ENCODE peak calls at places on chromosomes 2 and 18, in six cellular contexts. M, R, Y, Q, E and L are unnamed samples.

GRCh38 chr2:32182667-32183066 is 17.0 kb downstream of the SLC30A6 start:
- DNase-seq in R (no peak), E (no peak), Q (no peak), Y (no peak), M (no peak), L (no peak)

GRCh38 chr2:149070681-149071355 is 32.3 kb downstream of the LYPD6B start:
- DNase-seq in M (no peak), R (no peak), E (no peak), Q (no peak), Y (no peak), L (no peak)

GRCh38 chr2:138421315-138421970 is 80.1 kb upstream of the SPOPL start:
- DNase-seq in Q (peak), E (no peak), Y (no peak), M (peak), R (no peak), L (no peak)

GRCh38 chr2:43519711-43520221 is 76.1 kb downstream of the THADA start:
- DNase-seq in R (no peak), M (peak), E (peak), Q (peak), Y (no peak), L (peak)

GRCh38 chr2:161400076-161400475 is 16.0 kb upstream of the TBR1 start:
- DNase-seq in R (no peak), E (no peak), Q (no peak), M (peak), Y (no peak), L (no peak)

GRCh38 chr2:11669454-11670291 is at the start of gene NTSR2:
- DNase-seq in E (no peak), M (peak), Q (peak), Y (peak), R (peak), L (no peak)

GRCh38 chr2:80869858-80870438 is 565.4 kb upstream of the LRRTM1 start:
- DNase-seq in Y (no peak), R (no peak), M (no peak), E (no peak), Q (no peak), L (no peak)

GRCh38 chr18:8450013-8450412 is 159.2 kb upstream of the RAB12 start:
- DNase-seq in R (no peak), M (no peak), Y (no peak), Q (peak), E (no peak), L (peak)

GRCh38 chr2:2701176-2701781 is 370.2 kb upstream of the MYT1L start:
- DNase-seq in R (no peak), Y (no peak), M (no peak), Q (no peak), E (no peak), L (no peak)

GRCh38 chr2:85419009-85419711 is 646 bp downstream of the SH2D6 start:
- DNase-seq in Y (no peak), Q (no peak), M (no peak), R (no peak), E (no peak), L (peak)

GRCh38 chr2:98897746-98898145 is 38.3 kb downstream of the CRACDL start:
- DNase-seq in E (no peak), Y (no peak), R (no peak), Q (no peak), M (no peak), L (no peak)

GRCh38 chr18:378039-378438 is 110.2 kb upstream of the THOC1 start:
- DNase-seq in E (no peak), R (no peak), Y (no peak), Q (no peak), M (no peak), L (no peak)

DNA sequence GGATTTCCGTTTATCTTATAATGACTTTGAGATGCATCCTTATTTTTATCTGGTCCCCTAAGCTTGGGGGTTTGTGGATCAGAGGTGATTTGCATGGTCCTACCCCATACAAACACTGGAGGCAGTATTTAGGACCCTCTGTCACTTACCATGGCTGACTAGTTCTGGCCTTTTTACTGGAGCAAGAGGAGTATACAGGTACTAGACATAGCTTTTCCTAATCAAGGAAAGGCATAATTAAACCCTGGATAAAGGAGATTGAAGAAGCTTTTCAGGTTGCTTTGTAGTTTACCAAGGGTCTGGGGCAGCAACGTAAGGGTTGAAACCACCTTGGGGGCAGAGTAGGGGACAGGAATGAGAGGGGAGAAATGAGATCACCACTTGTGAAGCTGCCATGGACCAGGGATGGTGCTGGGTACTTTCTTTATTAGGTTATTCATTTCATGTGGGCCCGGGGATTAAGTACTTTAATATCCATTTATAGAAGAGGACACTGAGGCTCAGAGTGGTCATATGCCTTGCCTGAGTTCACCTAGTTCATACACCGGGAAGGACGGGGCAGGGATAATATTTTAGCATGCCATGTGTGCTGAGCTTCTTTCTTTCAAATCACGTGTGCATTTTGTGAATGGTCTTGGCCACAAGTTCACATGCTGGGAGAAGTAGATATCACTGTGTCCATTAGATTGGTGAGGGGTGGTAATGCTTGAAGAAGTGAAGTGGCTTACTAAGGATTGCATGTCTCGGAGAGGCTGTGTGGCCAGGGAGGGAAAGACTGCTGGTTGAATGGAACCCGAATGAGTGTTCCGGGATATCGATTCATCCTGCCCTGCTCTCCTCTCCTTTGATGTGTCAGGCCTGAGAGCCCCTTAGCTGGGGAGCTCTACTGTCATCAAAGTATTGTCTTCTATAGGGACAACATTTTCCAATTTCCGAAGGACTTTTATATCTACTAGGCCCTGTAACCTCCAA is 186.9 kb downstream of the MYCN start:
- DNase-seq in E (no peak), Q (no peak), M (no peak), R (peak), Y (no peak), L (no peak)
- TF ChIP-seq CTCF in E (no peak), Q (no peak), M (no peak), R (no peak), Y (no peak), L (peak)

DNA sequence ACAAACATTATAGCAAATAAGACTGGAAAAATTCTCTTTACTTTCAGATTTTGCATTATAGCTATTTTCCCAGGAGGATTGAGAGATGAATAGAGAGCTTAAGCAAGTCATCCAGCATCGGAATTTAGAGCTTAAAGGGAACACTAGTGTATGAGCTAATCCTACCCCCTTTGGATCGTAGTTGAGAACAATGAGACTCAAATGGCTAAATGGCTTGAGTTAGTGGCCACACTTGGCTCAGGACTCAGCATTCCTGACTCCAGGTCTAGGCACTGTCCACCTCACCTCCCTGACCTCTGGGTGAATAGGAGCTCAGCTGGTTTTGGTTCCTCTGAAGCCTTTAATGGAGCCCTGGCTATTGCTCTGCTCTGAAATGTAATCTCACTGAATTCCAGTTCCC is 97.5 kb upstream of the CXCR4 start:
- DNase-seq in Q (no peak), E (no peak), Y (no peak), R (no peak), M (no peak), L (no peak)
- TF ChIP-seq CTCF in Q (no peak), E (no peak), Y (no peak), R (no peak), M (no peak), L (no peak)

GRCh38 chr2:217918220-217919024 is 84.4 kb downstream of the TNS1 start:
- DNase-seq in Y (no peak), R (no peak), E (no peak), Q (no peak), M (peak), L (peak)
- TF ChIP-seq CTCF in Y (no peak), R (no peak), E (no peak), Q (peak), M (peak), L (peak)

GRCh38 chr2:103734911-103735310 is 973.1 kb downstream of the TMEM182 start:
- DNase-seq in Q (no peak), M (no peak), R (no peak), E (no peak), Y (no peak), L (no peak)
- TF ChIP-seq CTCF in Q (no peak), M (no peak), R (no peak), E (no peak), Y (no peak), L (no peak)

DNA sequence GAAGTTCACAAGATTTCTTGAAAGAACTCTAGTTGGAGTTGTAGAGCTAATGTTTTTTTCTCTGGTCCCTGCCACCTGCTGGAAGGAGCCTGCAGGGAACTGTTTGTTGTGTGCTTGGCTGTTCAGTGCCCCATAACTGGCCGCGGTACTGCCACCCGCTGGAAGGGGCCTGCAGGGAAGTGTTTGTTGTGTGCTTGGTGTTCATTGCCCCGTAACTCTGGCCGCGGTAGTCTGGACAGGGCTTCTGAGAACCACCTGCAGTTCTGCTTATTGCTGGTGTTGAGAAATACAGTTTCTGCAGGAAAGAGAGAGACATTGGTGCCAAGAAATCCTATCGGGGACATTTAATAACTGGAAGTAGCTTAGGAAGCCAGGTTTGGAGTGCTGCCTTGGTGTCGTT is 58.1 kb downstream of the AGAP1 start:
- DNase-seq in M (peak), R (peak), Q (peak), Y (peak), E (no peak), L (peak)
- TF ChIP-seq CTCF in M (peak), R (peak), Q (peak), Y (peak), E (peak), L (peak)